ENCODE peak calls at places on chromosomes 6 and 20, in six cellular contexts. D is neuronal stem cell, F is mammary epithelial cell, L is aorta, Q is GM23248, Z is heart right ventricle. Y is an unnamed sample.

GRCh38 chr20:25389858-25390537 is 637 bp downstream of the ABHD12 start:
- DNase-seq in L (peak; percentile 82), F (no peak), Q (peak; percentile 58), Z (peak; percentile 18), D (peak; percentile 56), Y (peak; percentile 64)

GRCh38 chr6:143465546-143465945 is 14.9 kb downstream of the PEX3 start:
- DNase-seq in L (no peak), D (no peak), Q (no peak), Z (no peak), F (no peak), Y (no peak)

GRCh38 chr6:87104657-87105056 is 9.8 kb upstream of the CGA start:
- DNase-seq in F (no peak), L (no peak), D (no peak), Q (peak; percentile 40), Z (no peak), Y (no peak)

GRCh38 chr6:72783667-72784066 is 161.8 kb downstream of the KCNQ5 start:
- DNase-seq in D (no peak), L (no peak), Q (peak; percentile 83), Z (no peak), F (no peak), Y (peak; percentile 83)

GRCh38 chr20:36149469-36149868 is 5.1 kb upstream of the EPB41L1 start:
- DNase-seq in F (no peak), Q (no peak), D (no peak), Z (peak; percentile 75), L (peak; percentile 88), Y (no peak)

GRCh38 chr20:8722277-8722928 is 346.5 kb upstream of the PLCB4 start:
- DNase-seq in F (peak; percentile 42), L (no peak), Q (peak; percentile 76), Z (peak; percentile 43), D (peak; percentile 57), Y (peak; percentile 89)

GRCh38 chr6:134373282-134373922 is 55.5 kb upstream of the SGK1 start:
- DNase-seq in Q (peak; percentile 87), D (no peak), L (no peak), Z (peak; percentile 36), F (peak; percentile 74), Y (peak; percentile 88)

GRCh38 chr6:79134699-79135474 is 56.8 kb upstream of the PHIP start:
- DNase-seq in F (peak; percentile 38), Z (no peak), Q (no peak), L (no peak), D (no peak), Y (no peak)

GRCh38 chr20:29419378-29419777 is 1838.1 kb upstream of the DEFB115 start:
- DNase-seq in L (no peak), F (no peak), Q (no peak), Z (no peak), D (no peak), Y (no peak)

GRCh38 chr6:150261997-150262396 is 106.8 kb upstream of the IYD start:
- DNase-seq in D (no peak), Q (no peak), L (no peak), Z (no peak), F (no peak), Y (no peak)

GRCh38 chr6:168417660-168418059 is 23.3 kb upstream of the SMOC2 start:
- DNase-seq in F (no peak), L (no peak), D (no peak), Q (no peak), Z (peak; percentile 59), Y (no peak)

GRCh38 chr20:35953411-35954199 is 697 bp downstream of the SCAND1 start:
- DNase-seq in F (no peak), D (no peak), L (peak; percentile 86), Z (peak; percentile 48), Q (peak; percentile 76), Y (peak; percentile 71)

GRCh38 chr6:80142586-80142985 is 36.1 kb downstream of the BCKDHB start:
- DNase-seq in Q (no peak), Z (no peak), D (no peak), L (no peak), F (no peak), Y (peak; percentile 66)

GRCh38 chr6:95841560-95841959 is 174.2 kb upstream of the FUT9 start:
- DNase-seq in F (no peak), L (no peak), D (no peak), Z (no peak), Q (no peak), Y (no peak)

GRCh38 chr6:150115769-150116168 is 27.1 kb upstream of the PPP1R14C start:
- DNase-seq in Q (no peak), Z (no peak), D (no peak), F (no peak), L (no peak), Y (no peak)

GRCh38 chr6:14272111-14273085 is 154.8 kb downstream of the CD83 start:
- DNase-seq in D (no peak), F (peak; percentile 98), Q (peak; percentile 52), L (no peak), Z (no peak), Y (no peak)

GRCh38 chr20:62219992-62220665 is at the start of gene HRH3:
- DNase-seq in F (no peak), Z (no peak), L (no peak), Q (peak; percentile 52), D (peak; percentile 78), Y (peak; percentile 76)

GRCh38 chr20:63642518-63643247 is 10.5 kb downstream of the STMN3 start:
- DNase-seq in Q (no peak), D (no peak), Z (no peak), F (no peak), L (no peak), Y (no peak)

GRCh38 chr6:25623874-25624273 is 28.1 kb upstream of the SCGN start:
- DNase-seq in L (no peak), Z (no peak), Q (no peak), F (no peak), D (no peak), Y (no peak)
- H3K4me1 ChIP-seq in L (no peaks in the 10 kb centered on the region), Z (no peaks in the 10 kb centered on the region), Q (no peaks in the 10 kb centered on the region), F (no peaks in the 10 kb centered on the region), D (peaks cover 7% of the 10 kb centered on the region), Y (no peaks in the 10 kb centered on the region)

GRCh38 chr20:3731944-3732326 is 550 bp upstream of the HSPA12B start:
- DNase-seq in L (no peak), D (no peak), Z (no peak), F (no peak), Q (no peak), Y (no peak)

GRCh38 chr20:3734111-3734843 is 1.8 kb downstream of the HSPA12B start:
- DNase-seq in Q (no peak), F (no peak), D (no peak), Z (no peak), L (no peak), Y (no peak)

GRCh38 chr20:3732327-3733118 is at the start of gene HSPA12B:
- DNase-seq in F (no peak), L (no peak), Q (peak; percentile 24), Z (no peak), D (no peak), Y (no peak)

GRCh38 chr20:3735768-3736167 is 3.3 kb downstream of the HSPA12B start:
- DNase-seq in L (no peak), Q (no peak), D (no peak), Z (no peak), F (no peak), Y (no peak)

DNA sequence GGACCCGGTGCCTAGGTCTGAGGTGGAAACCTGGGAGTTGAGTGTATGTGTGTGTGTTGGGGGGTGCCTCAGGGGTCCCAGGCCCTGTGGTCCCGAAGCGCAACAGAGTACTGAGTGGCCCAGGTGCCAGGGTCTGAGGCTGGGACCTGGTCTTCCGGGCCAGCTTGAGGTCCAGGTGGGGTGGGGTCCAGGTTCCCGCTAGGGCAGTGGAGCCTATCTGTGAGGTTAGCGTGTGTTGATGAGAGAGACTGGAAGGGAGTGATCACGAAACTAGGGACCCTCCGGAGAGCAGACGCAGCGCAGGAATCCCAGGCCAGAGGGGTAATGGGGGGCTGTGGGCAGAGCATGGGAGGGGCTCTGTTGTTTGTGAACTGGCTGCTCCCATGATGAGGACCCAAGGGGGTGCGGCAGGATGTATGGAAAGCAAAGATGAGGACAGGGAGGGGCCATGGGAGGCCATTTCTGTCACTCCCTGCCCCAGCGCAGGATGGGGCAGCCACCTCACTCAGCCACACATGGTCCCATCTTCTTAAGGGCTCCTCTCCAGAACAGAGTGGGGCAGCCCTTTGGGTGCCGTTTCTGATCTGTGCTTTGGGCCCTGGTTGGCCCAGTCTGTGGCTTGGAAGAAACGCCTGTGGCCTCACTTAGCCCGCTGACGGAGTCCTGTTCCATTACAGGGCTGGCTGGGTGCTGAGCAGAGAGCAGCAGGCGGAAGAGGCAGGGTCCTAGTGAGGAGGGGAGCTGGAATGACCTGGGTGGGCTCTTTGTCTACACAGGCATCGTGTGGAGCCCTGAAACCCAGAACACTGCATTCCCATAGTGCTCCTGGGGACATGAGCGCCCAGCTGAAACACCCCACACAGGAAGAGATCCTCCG is 872 bp downstream of the HSPA12B start:
- DNase-seq in Q (no peak), D (no peak), L (no peak), Z (no peak), F (no peak), Y (no peak)
- H3K4me3 ChIP-seq in Q (no peak overlapping the region), D (no peak overlapping the region), L (no peak overlapping the region), Z (peak overlapping the region; percentile 65), F (no peak overlapping the region), Y (no peak overlapping the region)

GRCh38 chr6:7144810-7145209 is 37.0 kb downstream of the RREB1 start:
- DNase-seq in Z (no peak), Q (no peak), F (no peak), L (no peak), D (no peak), Y (peak; percentile 50)
- H3K4me1 ChIP-seq in Z (peaks cover 86% of the 10 kb centered on the region), Q (peaks cover 62% of the 10 kb centered on the region), F (peaks cover 58% of the 10 kb centered on the region), L (peaks cover 9% of the 10 kb centered on the region), D (peaks cover 29% of the 10 kb centered on the region), Y (peaks cover 70% of the 10 kb centered on the region)

GRCh38 chr6:33295621-33296369 is 2.9 kb downstream of the RGL2 start:
- DNase-seq in F (no peak), Z (no peak), L (no peak), Q (no peak), D (no peak), Y (no peak)

GRCh38 chr6:33298773-33299236 is at the start of gene RGL2:
- DNase-seq in Z (peak; percentile 94), F (no peak), D (no peak), Q (peak; percentile 79), L (peak; percentile 96), Y (peak; percentile 77)

GRCh38 chr6:33297956-33298772 is 578 bp downstream of the RGL2 start:
- DNase-seq in Q (peak; percentile 89), F (peak; percentile 92), D (peak; percentile 79), Z (peak; percentile 84), L (peak; percentile 86), Y (peak; percentile 84)

GRCh38 chr6:33296797-33297405 is 1.8 kb downstream of the RGL2 start:
- DNase-seq in Z (no peak), D (no peak), Q (no peak), L (no peak), F (no peak), Y (no peak)

GRCh38 chr6:33297406-33297955 is 1.3 kb downstream of the RGL2 start:
- DNase-seq in Z (no peak), D (no peak), L (no peak), F (peak; percentile 61), Q (no peak), Y (no peak)
- H3K4me3 ChIP-seq in Z (peak overlapping the region; percentile 97), D (peak overlapping the region; percentile 53), L (peak overlapping the region; percentile 66), F (peak overlapping the region; percentile 55), Q (peak overlapping the region; percentile 96), Y (peak overlapping the region; percentile 70)